ENCODE peak calls at places on chromosome 18, in seven cellular contexts. X is endothelial cell of umbilical vein; L is OCI-LY7; E is tibial artery; K is adrenal gland; A is CD8-positive, alpha-beta T cell; T is transverse colon. G is an unnamed sample.

GRCh38 chr18:13067124-13067523 is 76.0 kb downstream of the CEP192 start:
- DNase-seq in T (no peak), E (no peak), L (no peak), K (no peak), A (no peak), X (no peak), G (no peak)

GRCh38 chr18:6764382-6764781 is 34.9 kb downstream of the ARHGAP28 start:
- DNase-seq in X (no peak), L (no peak), A (no peak), K (no peak), T (no peak), E (no peak), G (no peak)

GRCh38 chr18:37762076-37762475 is 196.5 kb upstream of the CELF4 start:
- DNase-seq in T (no peak), X (no peak), A (no peak), K (no peak), L (no peak), E (no peak), G (no peak)

GRCh38 chr18:34971313-34971712 is 69.9 kb upstream of the MAPRE2 start:
- DNase-seq in K (no peak), A (no peak), E (no peak), X (no peak), T (no peak), L (no peak), G (no peak)

GRCh38 chr18:34595673-34596072 is 114.4 kb upstream of the DTNA start:
- DNase-seq in X (peak; percentile 47), T (no peak), K (peak; percentile 42), A (no peak), E (no peak), L (no peak), G (no peak)

GRCh38 chr18:42689310-42689709 is 426.2 kb downstream of the RIT2 start:
- DNase-seq in A (no peak), K (no peak), L (no peak), T (no peak), E (no peak), X (no peak), G (no peak)

GRCh38 chr18:34787931-34788532 is 77.9 kb downstream of the DTNA start:
- DNase-seq in E (no peak), K (peak; percentile 17), L (peak; percentile 47), T (peak; percentile 23), X (peak; percentile 80), A (peak; percentile 14), G (no peak)

GRCh38 chr18:26468931-26469340 is 79.4 kb downstream of the KCTD1 start:
- DNase-seq in K (no peak), A (no peak), L (peak; percentile 80), T (peak; percentile 20), X (peak; percentile 26), E (no peak), G (no peak)

GRCh38 chr18:27184115-27185024 is 738 bp downstream of the CHST9 start:
- DNase-seq in K (no peak), A (no peak), L (no peak), E (no peak), T (no peak), X (no peak), G (no peak)

GRCh38 chr18:62054929-62055498 is 131.8 kb downstream of the PIGN start:
- DNase-seq in K (no peak), A (no peak), T (no peak), X (no peak), E (no peak), L (no peak), G (no peak)

GRCh38 chr18:23723121-23723520 is 33.9 kb downstream of the LAMA3 start:
- DNase-seq in L (no peak), K (no peak), E (no peak), A (no peak), T (no peak), X (no peak), G (no peak)

GRCh38 chr18:28150925-28151324 is 26.0 kb downstream of the CDH2 start:
- DNase-seq in K (no peak), X (no peak), T (no peak), L (no peak), E (no peak), A (no peak), G (no peak)

GRCh38 chr18:27378396-27379094 is 193.4 kb upstream of the CHST9 start:
- DNase-seq in X (peak; percentile 3), A (no peak), E (no peak), L (no peak), K (no peak), T (no peak), G (peak; percentile 54)

GRCh38 chr18:9916067-9916684 is 2.4 kb downstream of the VAPA start:
- DNase-seq in X (peak; percentile 82), T (no peak), A (no peak), L (no peak), E (no peak), K (no peak), G (no peak)
- H3K4me1 ChIP-seq in X (peaks cover 42% of the 10 kb centered on the region), T (peaks cover 21% of the 10 kb centered on the region), A (peaks cover 65% of the 10 kb centered on the region), L (peaks cover 55% of the 10 kb centered on the region), E (peaks cover 58% of the 10 kb centered on the region), K (peaks cover 39% of the 10 kb centered on the region), G (peaks cover 45% of the 10 kb centered on the region)

DNA sequence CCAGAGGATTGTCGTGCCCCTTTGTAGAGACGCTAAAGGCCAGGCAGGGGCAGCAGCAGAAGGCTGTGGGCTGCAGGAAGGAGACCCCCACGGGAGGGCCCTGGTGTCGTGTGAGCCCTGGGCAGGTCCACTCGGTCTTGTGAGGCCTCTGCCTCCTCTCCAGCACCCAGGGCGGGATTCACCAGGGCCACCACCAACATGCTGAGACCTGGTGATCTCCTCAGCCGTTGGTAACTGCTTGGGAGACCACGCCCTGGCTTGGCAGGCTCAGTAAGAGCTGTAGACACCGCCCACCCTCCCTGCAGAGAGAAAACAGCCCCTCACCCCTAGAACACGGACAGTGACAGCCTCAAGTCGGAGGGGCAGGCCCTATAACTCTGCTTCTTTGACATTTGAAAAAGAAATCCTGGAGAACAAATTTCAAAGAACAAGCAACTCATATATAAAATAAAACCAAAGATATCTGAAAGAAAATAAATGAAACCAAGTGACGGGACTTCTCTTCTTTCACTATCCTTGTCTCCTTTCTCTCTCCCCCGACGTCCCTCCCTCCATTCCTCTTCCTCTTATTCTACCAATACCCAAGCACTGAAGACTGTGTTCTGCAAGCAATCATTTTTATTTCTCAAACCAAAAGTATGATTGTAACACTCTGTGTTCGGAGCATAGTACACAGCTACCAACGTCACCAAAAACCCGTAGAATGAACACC is 21.0 kb downstream of the MBP start:
- DNase-seq in A (no peak), L (no peak), K (no peak), E (no peak), T (no peak), X (no peak), G (no peak)
- H3K4me1 ChIP-seq in A (peaks cover 78% of the 10 kb centered on the region), L (peaks cover 28% of the 10 kb centered on the region), K (peaks cover 9% of the 10 kb centered on the region), E (peaks cover 27% of the 10 kb centered on the region), T (peaks cover 19% of the 10 kb centered on the region), X (peaks cover 17% of the 10 kb centered on the region), G (peaks cover 29% of the 10 kb centered on the region)

GRCh38 chr18:77113361-77114069 is 19.1 kb downstream of the MBP start:
- DNase-seq in E (no peak), X (no peak), A (no peak), T (no peak), L (no peak), K (no peak), G (no peak)

GRCh38 chr18:77108821-77109692 is 23.5 kb downstream of the MBP start:
- DNase-seq in L (no peak), E (no peak), K (no peak), X (no peak), T (no peak), A (no peak), G (no peak)

GRCh38 chr18:77112161-77112801 is 20.3 kb downstream of the MBP start:
- DNase-seq in X (no peak), T (no peak), E (no peak), L (no peak), K (no peak), A (no peak), G (no peak)

GRCh38 chr18:77110400-77110799 is 22.2 kb downstream of the MBP start:
- DNase-seq in X (no peak), A (no peak), L (no peak), K (no peak), T (no peak), E (no peak), G (no peak)

DNA sequence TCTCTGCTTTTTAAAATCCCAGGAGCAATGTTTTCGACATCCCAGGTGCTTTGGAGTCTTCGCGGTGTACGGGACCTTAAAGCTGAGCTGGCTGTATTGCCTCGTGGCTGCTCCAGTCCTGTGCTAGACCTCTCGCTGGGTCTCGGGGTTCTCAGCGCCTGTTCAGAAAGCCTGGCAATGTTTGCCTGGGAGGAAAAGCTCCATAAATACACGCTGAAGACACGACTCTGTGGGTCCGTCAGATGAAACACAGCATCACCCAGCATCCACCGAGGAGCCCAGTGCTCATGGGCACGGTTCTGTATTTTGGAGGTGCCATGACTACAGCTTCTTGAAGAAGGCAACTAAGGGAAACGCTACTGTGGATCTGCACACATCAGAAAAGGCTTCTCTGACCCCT is 21.6 kb downstream of the MBP start:
- DNase-seq in A (no peak), T (no peak), E (no peak), X (no peak), L (no peak), K (no peak), G (no peak)
- H3K4me1 ChIP-seq in A (peaks cover 79% of the 10 kb centered on the region), T (peaks cover 19% of the 10 kb centered on the region), E (peaks cover 28% of the 10 kb centered on the region), X (peaks cover 17% of the 10 kb centered on the region), L (peaks cover 34% of the 10 kb centered on the region), K (peaks cover 9% of the 10 kb centered on the region), G (peaks cover 29% of the 10 kb centered on the region)

GRCh38 chr18:74155276-74155675 is 7.0 kb downstream of the TIMM21 start:
- DNase-seq in A (no peak), L (no peak), T (no peak), E (no peak), X (no peak), K (no peak), G (no peak)
- H3K4me1 ChIP-seq in A (no peaks in the 10 kb centered on the region), L (peaks cover 11% of the 10 kb centered on the region), T (peaks cover 2% of the 10 kb centered on the region), E (peaks cover 15% of the 10 kb centered on the region), X (peaks cover 3% of the 10 kb centered on the region), K (no peaks in the 10 kb centered on the region), G (peaks cover 1% of the 10 kb centered on the region)

GRCh38 chr18:2853173-2853925 is 6.5 kb downstream of the EMILIN2 start:
- DNase-seq in L (no peak), E (no peak), K (no peak), X (no peak), T (no peak), A (no peak), G (no peak)
- H3K4me1 ChIP-seq in L (no peaks in the 10 kb centered on the region), E (peaks cover 9% of the 10 kb centered on the region), K (peaks cover 6% of the 10 kb centered on the region), X (no peaks in the 10 kb centered on the region), T (no peaks in the 10 kb centered on the region), A (no peaks in the 10 kb centered on the region), G (no peaks in the 10 kb centered on the region)

GRCh38 chr18:2976733-2977132 is 36.2 kb downstream of the LPIN2 start:
- DNase-seq in T (no peak), L (no peak), E (no peak), X (no peak), K (no peak), A (no peak), G (no peak)
- H3K4me1 ChIP-seq in T (peaks cover 14% of the 10 kb centered on the region), L (peaks cover 45% of the 10 kb centered on the region), E (peaks cover 39% of the 10 kb centered on the region), X (peaks cover 36% of the 10 kb centered on the region), K (peaks cover 40% of the 10 kb centered on the region), A (peaks cover 71% of the 10 kb centered on the region), G (peaks cover 17% of the 10 kb centered on the region)